ENCODE peak calls at places on chromosomes 12 and 14, in eight cellular contexts. Y is GM10248, P is Right ventricle myocardium superior, E is NCI-H82, F is AG09319, X is iPS-NIHi11, Z is DMS53, V is Calu3. K is an unnamed sample.

GRCh38 chr14:55718551-55718950 is 138.5 kb downstream of the KTN1 start:
- DNase-seq in X (no peak), V (no peak), P (no peak), Y (no peak), E (no peak), F (no peak), Z (no peak), K (no peak)

GRCh38 chr12:6828671-6829531 is 694 bp downstream of the P3H3 start:
- DNase-seq in X (peak), Z (peak), Y (no peak), F (no peak), V (peak), P (peak), E (peak), K (peak)

GRCh38 chr14:85336817-85337216 is 193.1 kb upstream of the FLRT2 start:
- DNase-seq in Y (no peak), P (no peak), F (no peak), E (no peak), X (no peak), V (no peak), Z (no peak), K (no peak)

GRCh38 chr12:13194462-13195110 is 1.9 kb upstream of the EMP1 start:
- DNase-seq in X (no peak), Y (no peak), Z (no peak), E (no peak), F (no peak), V (no peak), P (no peak), K (no peak)

GRCh38 chr14:37369446-37369845 is 171.7 kb downstream of the MIPOL1 start:
- DNase-seq in F (no peak), V (no peak), Y (no peak), P (no peak), X (no peak), E (no peak), Z (peak), K (no peak)

GRCh38 chr12:105626653-105627052 is 296.2 kb downstream of the C12orf75 start:
- DNase-seq in Y (no peak), P (no peak), Z (no peak), F (no peak), E (no peak), V (no peak), X (no peak), K (no peak)

GRCh38 chr12:21456291-21456780 is 18.9 kb downstream of the PYROXD1 start:
- DNase-seq in X (no peak), Z (no peak), E (no peak), F (no peak), V (no peak), Y (no peak), P (no peak), K (no peak)

GRCh38 chr12:112182499-112182898 is 57.1 kb downstream of the TRAFD1 start:
- DNase-seq in V (no peak), E (peak), X (no peak), P (no peak), Y (peak), F (no peak), Z (no peak), K (no peak)

GRCh38 chr14:92613008-92613658 is 99.6 kb downstream of the RIN3 start:
- DNase-seq in Z (peak), F (no peak), E (peak), V (peak), P (peak), Y (peak), X (peak), K (peak)

GRCh38 chr12:68176252-68176651 is 16.7 kb upstream of the IFNG start:
- DNase-seq in Y (no peak), F (no peak), V (no peak), X (no peak), E (no peak), P (no peak), Z (peak), K (no peak)

GRCh38 chr14:61408498-61408897 is 87.1 kb downstream of the PRKCH start:
- DNase-seq in X (no peak), P (no peak), V (no peak), Y (no peak), Z (no peak), F (no peak), E (no peak), K (no peak)

GRCh38 chr12:1913377-1914115 is 4.9 kb downstream of the CACNA2D4 start:
- DNase-seq in X (peak), V (no peak), E (no peak), P (no peak), Z (no peak), Y (peak), F (no peak), K (no peak)

GRCh38 chr14:69636051-69636639 is 24.7 kb downstream of the SUSD6 start:
- DNase-seq in V (no peak), F (no peak), P (no peak), E (no peak), X (no peak), Z (peak), Y (peak), K (peak)

GRCh38 chr12:31000751-31001150 is 72.9 kb upstream of the DDX11 start:
- DNase-seq in P (peak), F (no peak), Z (no peak), X (no peak), E (no peak), Y (no peak), V (no peak), K (no peak)

GRCh38 chr12:26971963-26972362 is 33.7 kb downstream of the FGFR1OP2 start:
- DNase-seq in Z (no peak), Y (peak), X (no peak), F (no peak), P (no peak), V (no peak), E (no peak), K (peak)

GRCh38 chr12:31589582-31589895 is 1.4 kb downstream of the DENND5B start:
- DNase-seq in X (no peak), Y (no peak), Z (no peak), V (no peak), E (no peak), F (no peak), P (no peak), K (peak)

GRCh38 chr12:120231316-120232011 is 30.6 kb upstream of the RPLP0 start:
- DNase-seq in E (no peak), Y (no peak), X (no peak), F (peak), V (peak), P (no peak), Z (peak), K (peak)

GRCh38 chr12:93614917-93615596 is 42.6 kb downstream of the SOCS2 start:
- DNase-seq in Z (no peak), Y (no peak), F (no peak), E (no peak), P (no peak), V (no peak), X (no peak), K (no peak)

GRCh38 chr14:68510201-68510600 is 282.7 kb downstream of the ZFP36L1 start:
- DNase-seq in X (no peak), P (peak), Y (no peak), V (no peak), Z (no peak), F (peak), E (no peak), K (no peak)

GRCh38 chr14:50061664-50062437 is 54.5 kb downstream of the VCPKMT start:
- DNase-seq in Z (peak), F (no peak), Y (peak), X (no peak), P (peak), V (peak), E (peak), K (peak)

GRCh38 chr12:31900271-31900670 is 58.9 kb upstream of the RESF1 start:
- DNase-seq in P (no peak), X (no peak), V (no peak), Y (no peak), E (no peak), F (no peak), Z (no peak), K (no peak)

GRCh38 chr14:90624732-90625444 is 191.3 kb downstream of the TTC7B start:
- DNase-seq in V (peak), Z (no peak), X (peak), E (peak), Y (no peak), F (no peak), P (no peak), K (no peak)

GRCh38 chr12:68580911-68581310 is 29.8 kb upstream of the RAP1B start:
- DNase-seq in F (no peak), P (no peak), Y (no peak), X (no peak), Z (no peak), E (no peak), V (no peak), K (no peak)

GRCh38 chr12:23854598-23854997 is 94.9 kb downstream of the SOX5 start:
- DNase-seq in X (no peak), V (no peak), P (no peak), Z (no peak), Y (no peak), E (no peak), F (no peak), K (no peak)

GRCh38 chr14:104390941-104391901 is 188.3 kb upstream of the C14orf180 start:
- DNase-seq in X (no peak), Z (no peak), V (no peak), F (no peak), P (no peak), Y (no peak), E (peak), K (no peak)

GRCh38 chr14:36822671-36823070 is 161.0 kb downstream of the PAX9 start:
- DNase-seq in Y (no peak), Z (no peak), V (no peak), F (no peak), X (no peak), E (no peak), P (no peak), K (no peak)

GRCh38 chr14:68784995-68785816 is 7.7 kb downstream of the ZFP36L1 start:
- DNase-seq in F (no peak), E (no peak), V (no peak), X (no peak), Z (peak), Y (no peak), P (peak), K (no peak)

GRCh38 chr14:62308927-62309326 is 546.7 kb downstream of the SNAPC1 start:
- DNase-seq in P (no peak), F (no peak), E (peak), V (no peak), X (no peak), Y (no peak), Z (no peak), K (no peak)

GRCh38 chr12:32148372-32148771 is 41.7 kb downstream of the BICD1 start:
- DNase-seq in Y (no peak), Z (no peak), X (no peak), V (no peak), P (no peak), F (no peak), E (no peak), K (no peak)